ENCODE peak calls at places on chromosomes 16 and 17, in four cellular contexts. A is GM20000, X is heart right ventricle, V is body of pancreas. J is an unnamed sample.

GRCh38 chr17:81635973-81636504 is 873 bp downstream of the NPLOC4 start:
- DNase-seq in V (no peak), A (no peak), X (no peak), J (no peak)

GRCh38 chr17:6456321-6456720 is 12.1 kb downstream of the PIMREG start:
- DNase-seq in X (no peak), A (no peak), V (no peak), J (no peak)

GRCh38 chr17:76432712-76433336 is 20.1 kb downstream of the UBE2O start:
- DNase-seq in A (no peak), V (no peak), X (no peak), J (no peak)

GRCh38 chr16:47780213-47780612 is 319.1 kb downstream of the PHKB start:
- DNase-seq in V (no peak), X (no peak), A (no peak), J (no peak)

GRCh38 chr16:24539850-24540484 is 601 bp downstream of the RBBP6 start:
- DNase-seq in A (no peak), X (peak; percentile 53), V (peak; percentile 69), J (no peak)

GRCh38 chr17:4476017-4476416 is 22.7 kb upstream of the SPNS2 start:
- DNase-seq in V (no peak), A (no peak), X (no peak), J (no peak)

GRCh38 chr17:83053779-83054451 is 25.5 kb upstream of the METRNL start:
- DNase-seq in A (no peak), V (no peak), X (no peak), J (no peak)

GRCh38 chr16:35744716-35745115 is 2285.3 kb downstream of the TP53TG3F start:
- DNase-seq in A (no peak), V (no peak), X (no peak), J (no peak)

GRCh38 chr17:2809337-2809736 is 13.1 kb downstream of the RAP1GAP2 start:
- DNase-seq in A (no peak), X (no peak), V (no peak), J (no peak)

GRCh38 chr17:77593081-77593480 is 365.4 kb upstream of the TNRC6C start:
- DNase-seq in X (no peak), A (no peak), V (no peak), J (no peak)

GRCh38 chr17:55308613-55309332 is 44.0 kb downstream of the HLF start:
- DNase-seq in V (no peak), A (no peak), X (no peak), J (no peak)

GRCh38 chr17:63483655-63484575 is 7.1 kb downstream of the ACE start:
- DNase-seq in A (no peak), V (no peak), X (no peak), J (no peak)

GRCh38 chr16:69324585-69325253 is 5.7 kb downstream of the PDF start:
- DNase-seq in X (no peak), A (no peak), V (no peak), J (no peak)

GRCh38 chr17:2395258-2396170 is 5.3 kb downstream of the MNT start:
- DNase-seq in A (no peak), V (peak; percentile 37), X (no peak), J (no peak)

GRCh38 chr16:16992986-16993783 is 477.6 kb downstream of the XYLT1 start:
- DNase-seq in X (no peak), V (no peak), A (no peak), J (no peak)

GRCh38 chr17:65177901-65178300 is 40.7 kb downstream of the RGS9 start:
- DNase-seq in X (no peak), A (no peak), V (no peak), J (no peak)

GRCh38 chr16:71645450-71645849 is 19.5 kb downstream of the MARVELD3 start:
- DNase-seq in X (no peak), V (peak; percentile 56), A (peak; percentile 30), J (peak; percentile 43)

DNA sequence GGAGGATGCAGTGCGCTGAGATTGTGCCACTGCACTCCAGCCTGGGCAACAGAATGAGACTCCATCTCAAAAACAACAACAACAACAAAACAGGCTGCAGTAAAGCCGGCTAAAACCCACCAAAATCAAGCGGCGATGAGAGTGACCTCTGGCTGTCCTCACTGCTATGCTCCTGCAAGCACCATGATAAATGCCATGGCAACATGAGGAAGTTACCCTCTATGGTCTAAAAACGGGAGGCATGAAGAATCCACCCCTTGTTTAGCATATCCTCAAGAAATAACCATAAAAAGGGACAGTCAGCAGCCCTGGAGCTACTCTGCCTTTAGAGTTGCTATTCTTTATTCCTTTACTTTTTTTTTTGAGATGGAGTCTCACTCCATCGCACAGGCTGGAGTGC is 8.4 kb upstream of the LGALS3BP start:
- DNase-seq in A (no peak), X (no peak), V (no peak), J (no peak)
- TF ChIP-seq CTCF in A (no peak), X (no peak), V (no peak), J (no peak)

GRCh38 chr17:70609566-70609965 is 440.2 kb downstream of the KCNJ2 start:
- DNase-seq in X (no peak), A (no peak), V (no peak), J (no peak)
- TF ChIP-seq CTCF in X (no peak), A (no peak), V (no peak), J (no peak)

GRCh38 chr17:19546289-19547065 is 12.8 kb downstream of the SLC47A1 start:
- DNase-seq in X (peak; percentile 41), A (no peak), V (peak; percentile 31), J (no peak)
- TF ChIP-seq CTCF in X (no peak), A (no peak), V (no peak), J (no peak)

GRCh38 chr16:80846275-80847013 is 42.0 kb upstream of the CDYL2 start:
- DNase-seq in X (no peak), V (no peak), A (no peak), J (no peak)

DNA sequence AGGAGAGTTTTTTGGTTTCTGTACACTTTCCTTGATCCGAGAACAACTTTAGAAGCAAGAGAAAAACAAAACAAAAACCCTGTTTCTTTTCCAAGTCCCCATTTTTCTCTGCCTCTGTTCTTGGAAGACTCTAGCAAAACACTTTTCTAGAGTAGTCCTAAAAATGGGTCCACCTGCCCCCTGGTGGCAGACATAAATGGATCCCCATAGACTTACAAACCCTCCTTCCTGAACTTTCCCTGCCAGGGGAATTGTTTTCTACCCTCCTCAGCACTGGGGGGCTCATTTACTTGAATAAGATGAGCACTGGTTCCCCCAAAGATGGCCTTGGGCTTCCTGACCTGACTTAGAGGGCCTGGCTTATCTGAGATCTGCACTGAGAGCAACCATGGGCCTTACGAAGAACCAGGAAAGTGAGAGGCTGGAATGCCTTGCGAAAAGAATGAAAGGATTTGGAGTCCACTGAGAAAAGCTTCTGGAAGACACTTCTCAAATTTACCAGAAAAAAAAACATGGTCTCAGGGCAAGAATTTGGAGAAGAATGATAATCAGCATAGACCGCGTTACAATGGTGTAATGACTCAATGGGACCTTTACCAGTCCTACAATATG is 48.0 kb upstream of the CDYL2 start:
- DNase-seq in V (peak; percentile 22), X (no peak), A (peak; percentile 31), J (peak; percentile 23)
- TF ChIP-seq CTCF in V (peak; percentile 24), X (no peak), A (no peak), J (peak; percentile 59)

GRCh38 chr16:31700200-31700529 is 172.5 kb downstream of the AHSP start:
- DNase-seq in V (no peak), X (no peak), A (peak; percentile 89), J (peak; percentile 90)
- TF ChIP-seq CTCF in V (no peak), X (no peak), A (no peak), J (no peak)

GRCh38 chr17:39702901-39703893 is 3.3 kb downstream of the ERBB2 start:
- DNase-seq in X (no peak), A (peak; percentile 78), V (no peak), J (peak; percentile 80)

GRCh38 chr17:39706383-39706782 is 6.5 kb downstream of the ERBB2 start:
- DNase-seq in A (no peak), V (peak; percentile 39), X (no peak), J (no peak)

GRCh38 chr17:39703913-39704312 is 4.0 kb downstream of the ERBB2 start:
- DNase-seq in V (no peak), X (no peak), A (no peak), J (no peak)

GRCh38 chr17:39705786-39706348 is 6.0 kb downstream of the ERBB2 start:
- DNase-seq in X (peak; percentile 37), A (no peak), V (peak; percentile 92), J (no peak)

GRCh38 chr17:39704821-39705551 is 5.1 kb downstream of the ERBB2 start:
- DNase-seq in X (no peak), A (no peak), V (peak; percentile 43), J (no peak)
- TF ChIP-seq CTCF in X (no peak), A (no peak), V (peak; percentile 43), J (no peak)

GRCh38 chr16:53080345-53081031 is 25.7 kb downstream of the CHD9 start:
- DNase-seq in X (peak; percentile 81), A (no peak), V (peak; percentile 17), J (no peak)
- TF ChIP-seq CTCF in X (no peak), A (no peak), V (no peak), J (no peak)

DNA sequence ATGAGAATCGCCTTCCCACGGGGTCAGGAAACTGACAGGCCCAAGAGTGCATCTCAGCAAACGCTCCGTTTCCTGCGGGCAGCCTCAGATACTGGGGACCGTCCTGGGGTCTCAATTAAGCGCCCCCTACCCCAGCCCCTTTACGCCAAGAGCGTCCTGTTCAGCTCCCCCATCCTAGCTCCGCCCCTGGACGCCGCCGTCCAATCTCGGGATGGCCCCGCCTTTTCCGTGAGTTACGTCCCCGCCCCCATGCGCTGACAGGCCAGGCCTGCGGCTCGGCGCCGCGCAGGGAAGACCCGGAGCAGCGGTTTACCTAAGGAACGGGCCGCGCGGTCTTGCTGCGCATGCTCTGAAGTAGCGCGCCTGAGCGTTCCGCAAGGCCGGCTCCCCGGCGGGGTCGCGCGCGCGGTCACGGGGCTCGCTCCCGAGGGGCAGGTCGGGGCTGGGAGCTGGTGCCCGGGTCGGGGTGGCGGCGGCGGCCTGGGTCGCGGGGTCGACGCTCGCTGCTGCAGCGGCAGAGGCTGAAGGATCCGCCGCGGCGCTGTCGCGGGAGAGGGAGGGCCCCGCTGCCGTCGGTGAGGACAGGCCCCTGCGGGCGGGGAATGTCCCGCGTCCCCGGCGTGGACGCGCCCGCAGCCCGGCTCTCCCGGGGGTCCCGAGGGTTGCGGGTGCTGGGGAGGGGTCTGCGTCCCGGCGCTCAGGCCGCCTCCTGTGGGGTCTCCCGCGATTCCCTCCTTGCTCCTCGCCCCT is at the start of gene FLYWCH1:
- DNase-seq in V (peak; percentile 99), A (peak; percentile 97), X (peak; percentile 98), J (peak; percentile 97)
- TF ChIP-seq CTCF in V (peak; percentile 30), A (no peak), X (no peak), J (no peak)

GRCh38 chr17:51435641-51436091 is 175.3 kb downstream of the UTP18 start:
- DNase-seq in X (peak; percentile 9), A (peak; percentile 25), V (peak; percentile 87), J (peak; percentile 29)
- TF ChIP-seq CTCF in X (no peak), A (peak; percentile 17), V (peak; percentile 57), J (peak; percentile 60)